ENCODE peak calls at places on chromosomes 2 and 18, in eight cellular contexts. One of them, this sample, is unnamed.

GRCh38 chr2:101151141-101151858 is at the start of gene TBC1D8:
- DNase-seq in kidney: peak
- DNase-seq in K562: peak
- DNase-seq in thoracic aorta: peak
- DNase-seq in CD8-positive, alpha-beta T cell: peak
- DNase-seq in AG10803: peak
- DNase-seq in fibroblast of the aortic adventitia: peak
- DNase-seq in AG09309: no peak
- DNase-seq in this sample: peak

GRCh38 chr2:207283356-207283755 is 117.6 kb upstream of the KLF7 start:
- DNase-seq in fibroblast of the aortic adventitia: peak
- DNase-seq in kidney: no peak
- DNase-seq in AG10803: no peak
- DNase-seq in K562: no peak
- DNase-seq in CD8-positive, alpha-beta T cell: no peak
- DNase-seq in AG09309: no peak
- DNase-seq in thoracic aorta: no peak
- DNase-seq in this sample: peak

GRCh38 chr2:219902870-219903269 is 275.4 kb downstream of the SLC4A3 start:
- DNase-seq in K562: no peak
- DNase-seq in CD8-positive, alpha-beta T cell: no peak
- DNase-seq in thoracic aorta: no peak
- DNase-seq in AG10803: no peak
- DNase-seq in AG09309: no peak
- DNase-seq in fibroblast of the aortic adventitia: no peak
- DNase-seq in kidney: no peak
- DNase-seq in this sample: no peak

GRCh38 chr2:98911376-98912154 is 24.5 kb downstream of the CRACDL start:
- DNase-seq in AG09309: no peak
- DNase-seq in kidney: peak
- DNase-seq in AG10803: no peak
- DNase-seq in fibroblast of the aortic adventitia: no peak
- DNase-seq in K562: no peak
- DNase-seq in CD8-positive, alpha-beta T cell: peak
- DNase-seq in thoracic aorta: no peak
- DNase-seq in this sample: peak

GRCh38 chr2:39375917-39376316 is 61.2 kb downstream of the MAP4K3 start:
- DNase-seq in AG10803: no peak
- DNase-seq in AG09309: no peak
- DNase-seq in CD8-positive, alpha-beta T cell: no peak
- DNase-seq in kidney: no peak
- DNase-seq in K562: no peak
- DNase-seq in fibroblast of the aortic adventitia: no peak
- DNase-seq in thoracic aorta: no peak
- DNase-seq in this sample: no peak

GRCh38 chr2:38539086-38539485 is 63.6 kb downstream of the HNRNPLL start:
- DNase-seq in CD8-positive, alpha-beta T cell: no peak
- DNase-seq in thoracic aorta: no peak
- DNase-seq in K562: no peak
- DNase-seq in AG09309: no peak
- DNase-seq in kidney: no peak
- DNase-seq in AG10803: no peak
- DNase-seq in fibroblast of the aortic adventitia: no peak
- DNase-seq in this sample: no peak

GRCh38 chr18:59265246-59266018 is 7.8 kb downstream of the RAX start:
- DNase-seq in K562: peak
- DNase-seq in thoracic aorta: no peak
- DNase-seq in CD8-positive, alpha-beta T cell: no peak
- DNase-seq in fibroblast of the aortic adventitia: no peak
- DNase-seq in AG09309: no peak
- DNase-seq in kidney: no peak
- DNase-seq in AG10803: no peak
- DNase-seq in this sample: no peak

GRCh38 chr2:127415593-127416485 is 2.4 kb upstream of the PROC start:
- DNase-seq in AG10803: no peak
- DNase-seq in K562: peak
- DNase-seq in fibroblast of the aortic adventitia: no peak
- DNase-seq in thoracic aorta: no peak
- DNase-seq in kidney: peak
- DNase-seq in AG09309: no peak
- DNase-seq in CD8-positive, alpha-beta T cell: peak
- DNase-seq in this sample: no peak

GRCh38 chr2:156918410-156918809 is 339.1 kb upstream of the GALNT5 start:
- DNase-seq in AG09309: no peak
- DNase-seq in AG10803: peak
- DNase-seq in kidney: no peak
- DNase-seq in CD8-positive, alpha-beta T cell: no peak
- DNase-seq in thoracic aorta: no peak
- DNase-seq in fibroblast of the aortic adventitia: no peak
- DNase-seq in K562: no peak
- DNase-seq in this sample: peak

GRCh38 chr2:235639387-235639786 is 145.5 kb downstream of the AGAP1 start:
- DNase-seq in kidney: no peak
- DNase-seq in AG09309: peak
- DNase-seq in AG10803: peak
- DNase-seq in fibroblast of the aortic adventitia: peak
- DNase-seq in CD8-positive, alpha-beta T cell: no peak
- DNase-seq in K562: no peak
- DNase-seq in thoracic aorta: peak
- DNase-seq in this sample: peak

GRCh38 chr18:24656044-24656443 is 195.6 kb downstream of the HRH4 start:
- DNase-seq in AG10803: no peak
- DNase-seq in fibroblast of the aortic adventitia: no peak
- DNase-seq in K562: no peak
- DNase-seq in CD8-positive, alpha-beta T cell: no peak
- DNase-seq in AG09309: no peak
- DNase-seq in thoracic aorta: no peak
- DNase-seq in kidney: no peak
- DNase-seq in this sample: no peak

GRCh38 chr2:231138699-231139098 is 13.9 kb upstream of the HTR2B start:
- DNase-seq in AG10803: no peak
- DNase-seq in fibroblast of the aortic adventitia: peak
- DNase-seq in thoracic aorta: no peak
- DNase-seq in K562: no peak
- DNase-seq in AG09309: no peak
- DNase-seq in CD8-positive, alpha-beta T cell: no peak
- DNase-seq in kidney: no peak
- DNase-seq in this sample: no peak

GRCh38 chr2:200359552-200359951 is 53.1 kb downstream of the SPATS2L start:
- DNase-seq in AG09309: no peak
- DNase-seq in K562: no peak
- DNase-seq in AG10803: no peak
- DNase-seq in fibroblast of the aortic adventitia: peak
- DNase-seq in kidney: no peak
- DNase-seq in CD8-positive, alpha-beta T cell: no peak
- DNase-seq in thoracic aorta: no peak
- DNase-seq in this sample: peak

GRCh38 chr2:196702641-196703040 is 63.1 kb downstream of the CCDC150 start:
- DNase-seq in K562: no peak
- DNase-seq in AG09309: no peak
- DNase-seq in fibroblast of the aortic adventitia: peak
- DNase-seq in kidney: no peak
- DNase-seq in thoracic aorta: no peak
- DNase-seq in AG10803: peak
- DNase-seq in CD8-positive, alpha-beta T cell: no peak
- DNase-seq in this sample: peak

GRCh38 chr18:49980869-49981268 is 167.5 kb upstream of the ACAA2 start:
- DNase-seq in K562: no peak
- DNase-seq in AG10803: no peak
- DNase-seq in fibroblast of the aortic adventitia: peak
- DNase-seq in CD8-positive, alpha-beta T cell: no peak
- DNase-seq in kidney: no peak
- DNase-seq in AG09309: no peak
- DNase-seq in thoracic aorta: no peak
- DNase-seq in this sample: no peak

GRCh38 chr2:45651415-45652089 is at the start of gene PRKCE:
- DNase-seq in fibroblast of the aortic adventitia: peak
- DNase-seq in kidney: peak
- DNase-seq in thoracic aorta: peak
- DNase-seq in K562: no peak
- DNase-seq in AG10803: peak
- DNase-seq in CD8-positive, alpha-beta T cell: peak
- DNase-seq in AG09309: no peak
- DNase-seq in this sample: no peak

GRCh38 chr2:98749053-98749450 is 18.1 kb upstream of the MGAT4A start:
- DNase-seq in fibroblast of the aortic adventitia: no peak
- DNase-seq in AG10803: no peak
- DNase-seq in K562: no peak
- DNase-seq in AG09309: no peak
- DNase-seq in thoracic aorta: no peak
- DNase-seq in CD8-positive, alpha-beta T cell: no peak
- DNase-seq in kidney: no peak
- DNase-seq in this sample: no peak

GRCh38 chr2:205321240-205321639 is 361.1 kb upstream of the NRP2 start:
- DNase-seq in AG09309: peak
- DNase-seq in K562: no peak
- DNase-seq in kidney: no peak
- DNase-seq in AG10803: peak
- DNase-seq in thoracic aorta: no peak
- DNase-seq in fibroblast of the aortic adventitia: peak
- DNase-seq in CD8-positive, alpha-beta T cell: no peak
- DNase-seq in this sample: peak

GRCh38 chr2:205324355-205324754 is 357.9 kb upstream of the NRP2 start:
- DNase-seq in AG10803: no peak
- DNase-seq in AG09309: no peak
- DNase-seq in K562: no peak
- DNase-seq in kidney: no peak
- DNase-seq in CD8-positive, alpha-beta T cell: no peak
- DNase-seq in thoracic aorta: no peak
- DNase-seq in fibroblast of the aortic adventitia: no peak
- DNase-seq in this sample: no peak

GRCh38 chr2:205323929-205324328 is 358.4 kb upstream of the NRP2 start:
- DNase-seq in AG09309: no peak
- DNase-seq in K562: no peak
- DNase-seq in AG10803: no peak
- DNase-seq in fibroblast of the aortic adventitia: peak
- DNase-seq in CD8-positive, alpha-beta T cell: no peak
- DNase-seq in kidney: no peak
- DNase-seq in thoracic aorta: no peak
- DNase-seq in this sample: peak
- TF ChIP-seq CTCF in AG09309: peak
- TF ChIP-seq CTCF in K562: no peak
- TF ChIP-seq CTCF in AG10803: peak
- TF ChIP-seq CTCF in fibroblast of the aortic adventitia: peak
- TF ChIP-seq CTCF in CD8-positive, alpha-beta T cell: no peak
- TF ChIP-seq CTCF in kidney: peak
- TF ChIP-seq CTCF in thoracic aorta: no peak
- TF ChIP-seq CTCF in this sample: peak

GRCh38 chr2:27685577-27685976 is 21.9 kb downstream of the SLC4A1AP start:
- DNase-seq in K562: no peak
- DNase-seq in kidney: no peak
- DNase-seq in AG09309: no peak
- DNase-seq in fibroblast of the aortic adventitia: no peak
- DNase-seq in thoracic aorta: no peak
- DNase-seq in CD8-positive, alpha-beta T cell: no peak
- DNase-seq in AG10803: no peak
- DNase-seq in this sample: no peak
- H3K4me3 ChIP-seq in K562: no peak
- H3K4me3 ChIP-seq in kidney: no peak
- H3K4me3 ChIP-seq in AG09309: no peak
- H3K4me3 ChIP-seq in fibroblast of the aortic adventitia: no peak
- H3K4me3 ChIP-seq in thoracic aorta: no peak
- H3K4me3 ChIP-seq in CD8-positive, alpha-beta T cell: no peak
- H3K4me3 ChIP-seq in AG10803: no peak
- H3K4me3 ChIP-seq in this sample: no peak

DNA sequence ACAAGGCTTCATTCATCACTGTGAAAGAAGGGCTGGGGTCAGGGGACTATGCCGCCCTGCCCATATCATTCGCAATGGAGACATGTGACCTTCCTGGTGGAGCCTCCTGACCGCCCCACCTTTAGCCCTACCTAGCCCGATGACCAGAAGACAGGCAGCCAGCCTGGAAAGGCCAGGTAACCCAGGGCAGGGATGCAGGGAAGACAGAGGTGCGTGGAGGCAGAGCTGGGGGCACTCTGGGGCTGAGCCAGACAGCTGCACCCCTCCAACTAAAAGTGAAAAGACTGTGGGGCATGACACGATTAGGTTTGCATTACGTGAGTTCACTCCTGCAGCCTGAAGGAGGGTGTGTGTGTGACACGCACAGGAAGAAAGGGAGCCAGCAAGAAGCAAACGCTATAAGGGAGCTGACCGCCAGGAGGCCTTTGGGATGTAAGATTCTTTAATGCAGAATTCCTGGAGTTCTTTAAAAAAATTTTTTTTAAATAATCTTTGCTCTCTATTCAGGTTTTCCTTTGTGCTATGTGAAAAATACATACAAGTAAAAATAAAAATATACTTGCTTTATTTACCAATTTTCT is 3.7 kb upstream of the HES6 start:
- DNase-seq in thoracic aorta: no peak
- DNase-seq in CD8-positive, alpha-beta T cell: no peak
- DNase-seq in kidney: no peak
- DNase-seq in fibroblast of the aortic adventitia: no peak
- DNase-seq in AG09309: no peak
- DNase-seq in AG10803: no peak
- DNase-seq in K562: no peak
- DNase-seq in this sample: no peak
- TF ChIP-seq CTCF in thoracic aorta: no peak
- TF ChIP-seq CTCF in CD8-positive, alpha-beta T cell: no peak
- TF ChIP-seq CTCF in kidney: no peak
- TF ChIP-seq CTCF in fibroblast of the aortic adventitia: no peak
- TF ChIP-seq CTCF in AG09309: no peak
- TF ChIP-seq CTCF in AG10803: no peak
- TF ChIP-seq CTCF in K562: no peak
- TF ChIP-seq CTCF in this sample: no peak

GRCh38 chr2:174039551-174040416 is 74.6 kb upstream of the SP3 start:
- DNase-seq in thoracic aorta: peak
- DNase-seq in kidney: peak
- DNase-seq in K562: peak
- DNase-seq in CD8-positive, alpha-beta T cell: peak
- DNase-seq in AG10803: peak
- DNase-seq in AG09309: peak
- DNase-seq in fibroblast of the aortic adventitia: peak
- DNase-seq in this sample: peak
- H3K4me3 ChIP-seq in thoracic aorta: peak
- H3K4me3 ChIP-seq in kidney: peak
- H3K4me3 ChIP-seq in K562: no peak
- H3K4me3 ChIP-seq in CD8-positive, alpha-beta T cell: peak
- H3K4me3 ChIP-seq in AG10803: peak
- H3K4me3 ChIP-seq in AG09309: no peak
- H3K4me3 ChIP-seq in fibroblast of the aortic adventitia: no peak
- H3K4me3 ChIP-seq in this sample: no peak

GRCh38 chr18:5669585-5669984 is 125.8 kb upstream of the EPB41L3 start:
- DNase-seq in fibroblast of the aortic adventitia: no peak
- DNase-seq in AG10803: no peak
- DNase-seq in kidney: no peak
- DNase-seq in AG09309: no peak
- DNase-seq in K562: no peak
- DNase-seq in thoracic aorta: no peak
- DNase-seq in CD8-positive, alpha-beta T cell: no peak
- DNase-seq in this sample: no peak
- TF ChIP-seq CTCF in fibroblast of the aortic adventitia: no peak
- TF ChIP-seq CTCF in AG10803: no peak
- TF ChIP-seq CTCF in kidney: no peak
- TF ChIP-seq CTCF in AG09309: no peak
- TF ChIP-seq CTCF in K562: no peak
- TF ChIP-seq CTCF in thoracic aorta: no peak
- TF ChIP-seq CTCF in CD8-positive, alpha-beta T cell: no peak
- TF ChIP-seq CTCF in this sample: no peak